ENCODE peak calls at places on chromosomes 5 and 9, in seven cellular contexts. F is transverse colon, X is IMR-90, B is Panc1, D is fibroblast of lung, E is BJ, Z is choroid plexus epithelial cell. H is an unnamed sample.

GRCh38 chr9:34252670-34253459 is 74.0 kb downstream of the UBAP1 start:
- DNase-seq in F (no peak), E (no peak), Z (peak; percentile 68), D (peak; percentile 60), X (peak; percentile 54), B (peak; percentile 46), H (no peak)

GRCh38 chr9:88593537-88594185 is 58.7 kb downstream of the NXNL2 start:
- DNase-seq in Z (peak; percentile 84), B (peak; percentile 2), E (no peak), D (peak; percentile 83), X (peak; percentile 74), F (peak; percentile 37), H (no peak)

GRCh38 chr9:98995971-98996504 is 52.3 kb downstream of the COL15A1 start:
- DNase-seq in D (no peak), Z (no peak), E (no peak), F (no peak), X (no peak), B (no peak), H (no peak)

GRCh38 chr5:135578685-135579341 is at the start of gene CXCL14:
- DNase-seq in X (peak; percentile 49), B (no peak), D (peak; percentile 61), F (peak; percentile 34), Z (peak; percentile 63), E (no peak), H (no peak)

GRCh38 chr5:91381774-91382492 is 1.2 kb downstream of the ARRDC3 start:
- DNase-seq in F (peak; percentile 80), Z (peak; percentile 94), E (peak; percentile 57), B (peak; percentile 66), X (peak; percentile 89), D (peak; percentile 94), H (peak; percentile 46)

GRCh38 chr5:31898246-31898645 is 259.3 kb downstream of the PDZD2 start:
- DNase-seq in F (no peak), E (no peak), X (no peak), B (no peak), D (no peak), Z (no peak), H (no peak)

GRCh38 chr5:168007286-168007685 is 284.2 kb upstream of the WWC1 start:
- DNase-seq in X (no peak), D (no peak), Z (no peak), F (no peak), E (no peak), B (no peak), H (no peak)

GRCh38 chr5:107806705-107807104 is 136.0 kb upstream of the EFNA5 start:
- DNase-seq in E (no peak), Z (peak; percentile 78), X (peak; percentile 80), D (peak; percentile 60), B (peak; percentile 66), F (no peak), H (no peak)

GRCh38 chr5:180605554-180606214 is 14.4 kb upstream of the SCGB3A1 start:
- DNase-seq in D (peak; percentile 60), X (peak; percentile 51), B (peak; percentile 46), Z (peak; percentile 79), F (peak; percentile 58), E (no peak), H (no peak)

GRCh38 chr5:44729536-44729935 is 79.2 kb upstream of the MRPS30 start:
- DNase-seq in X (no peak), E (no peak), F (no peak), D (no peak), B (no peak), Z (no peak), H (no peak)

DNA sequence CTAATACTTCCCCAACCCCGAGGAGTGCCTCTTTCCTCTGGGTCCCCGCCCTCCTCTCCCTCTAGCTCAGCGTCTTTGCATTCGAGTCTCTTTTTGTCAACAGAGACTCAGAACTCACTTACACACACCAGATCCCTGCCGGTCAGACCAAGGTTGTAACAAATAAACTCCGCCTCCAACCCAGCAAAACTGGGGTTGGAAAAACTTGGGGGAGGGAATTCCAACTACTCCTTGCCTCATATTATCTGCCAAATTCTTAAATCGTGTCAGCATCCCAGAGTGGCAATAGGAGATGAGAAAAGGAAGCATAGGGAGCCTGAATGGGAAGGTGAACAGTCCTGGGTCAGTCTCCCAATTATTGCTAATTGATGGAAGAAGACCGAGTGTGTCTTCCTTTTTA is at the start of gene HTR1A:
- DNase-seq in Z (no peak), E (no peak), F (no peak), D (no peak), X (no peak), B (no peak), H (no peak)
- H3K4me3 ChIP-seq in Z (no peak within 1 kb of the TSS), E (no peak within 1 kb of the TSS), F (no peak within 1 kb of the TSS), D (no peak within 1 kb of the TSS), X (no peak within 1 kb of the TSS), B (no peak within 1 kb of the TSS), H (no peak within 1 kb of the TSS)

GRCh38 chr9:70120834-70121510 is 77.3 kb downstream of the MAMDC2 start:
- DNase-seq in D (peak; percentile 88), F (peak; percentile 37), B (no peak), X (peak; percentile 97), E (peak; percentile 80), Z (peak; percentile 97), H (peak; percentile 85)
- TF ChIP-seq CTCF in D (peak; percentile 30), F (no peak), B (no peak), X (peak; percentile 47), E (peak; percentile 53), Z (peak; percentile 57), H (peak; percentile 58)

GRCh38 chr5:102722930-102723329 is 32.2 kb upstream of the PAM start:
- DNase-seq in X (peak; percentile 56), Z (peak; percentile 60), E (peak; percentile 70), B (no peak), F (no peak), D (no peak), H (no peak)
- H3K4me3 ChIP-seq in X (no peak overlapping the region), Z (no peak overlapping the region), E (no peak overlapping the region), B (no peak overlapping the region), F (no peak overlapping the region), D (no peak overlapping the region), H (no peak overlapping the region)

GRCh38 chr5:140544986-140545385 is 2.5 kb upstream of the EIF4EBP3 start:
- DNase-seq in F (no peak), Z (no peak), B (no peak), D (no peak), E (no peak), X (no peak), H (no peak)
- TF ChIP-seq CTCF in F (no peak), Z (no peak), B (no peak), D (no peak), E (no peak), X (no peak), H (no peak)

DNA sequence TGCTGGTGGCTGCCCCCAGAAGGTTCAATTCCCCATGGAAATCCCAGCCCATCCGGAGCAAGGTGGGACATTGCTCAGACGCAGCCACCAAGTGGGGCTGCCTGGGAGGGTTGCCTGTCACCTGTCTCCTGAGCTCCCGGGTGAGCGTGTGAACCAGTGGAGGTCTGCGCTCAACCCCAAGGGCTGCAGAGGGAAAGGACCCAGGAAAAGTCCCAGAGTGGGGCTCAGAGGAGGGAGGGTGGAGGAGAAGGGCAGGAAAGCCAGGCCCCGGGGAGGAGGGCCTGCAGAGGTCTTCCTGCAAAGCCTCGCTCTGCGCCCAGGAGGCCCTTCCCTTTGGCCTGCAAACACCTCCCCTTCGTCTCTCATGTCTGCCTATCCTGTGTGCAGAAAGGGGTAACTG is 119.5 kb upstream of the SARDH start:
- DNase-seq in B (no peak), Z (no peak), F (no peak), X (no peak), D (no peak), E (no peak), H (no peak)
- H3K4me3 ChIP-seq in B (no peak overlapping the region), Z (no peak overlapping the region), F (no peak overlapping the region), X (no peak overlapping the region), D (no peak overlapping the region), E (no peak overlapping the region), H (no peak overlapping the region)

GRCh38 chr9:4077499-4078102 is 222.3 kb downstream of the GLIS3 start:
- DNase-seq in D (peak; percentile 84), B (peak; percentile 1), F (peak; percentile 85), E (no peak), X (peak; percentile 70), Z (peak; percentile 89), H (no peak)
- TF ChIP-seq CTCF in D (peak; percentile 86), B (peak; percentile 68), F (peak; percentile 75), E (peak; percentile 70), X (peak; percentile 80), Z (peak; percentile 90), H (peak; percentile 67)

DNA sequence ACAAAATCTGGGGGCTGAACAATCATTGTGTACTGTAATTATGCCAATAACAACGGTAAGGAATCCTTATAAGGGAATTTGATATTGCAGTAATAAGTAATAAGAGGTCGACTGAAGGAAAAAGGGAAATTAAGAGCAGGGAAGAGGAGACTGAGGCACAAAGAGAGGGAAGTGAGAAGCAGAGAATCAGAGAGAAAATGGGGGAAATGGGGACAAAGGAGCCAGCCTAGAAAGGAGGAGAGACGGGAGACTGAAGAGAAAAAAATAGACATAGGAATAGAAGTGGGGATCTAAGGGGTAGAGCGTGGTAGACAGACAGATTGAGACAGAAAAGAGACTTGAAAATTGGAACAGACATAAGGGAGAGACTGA is 518 bp upstream of the ZNF300 start:
- DNase-seq in D (no peak), X (no peak), F (no peak), Z (no peak), E (no peak), B (no peak), H (no peak)
- H3K4me3 ChIP-seq in D (peak overlapping the region; percentile 71), X (peak overlapping the region; percentile 81), F (peak overlapping the region; percentile 52), Z (peak overlapping the region; percentile 75), E (peak overlapping the region; percentile 67), B (no peak overlapping the region), H (peak overlapping the region; percentile 79)

DNA sequence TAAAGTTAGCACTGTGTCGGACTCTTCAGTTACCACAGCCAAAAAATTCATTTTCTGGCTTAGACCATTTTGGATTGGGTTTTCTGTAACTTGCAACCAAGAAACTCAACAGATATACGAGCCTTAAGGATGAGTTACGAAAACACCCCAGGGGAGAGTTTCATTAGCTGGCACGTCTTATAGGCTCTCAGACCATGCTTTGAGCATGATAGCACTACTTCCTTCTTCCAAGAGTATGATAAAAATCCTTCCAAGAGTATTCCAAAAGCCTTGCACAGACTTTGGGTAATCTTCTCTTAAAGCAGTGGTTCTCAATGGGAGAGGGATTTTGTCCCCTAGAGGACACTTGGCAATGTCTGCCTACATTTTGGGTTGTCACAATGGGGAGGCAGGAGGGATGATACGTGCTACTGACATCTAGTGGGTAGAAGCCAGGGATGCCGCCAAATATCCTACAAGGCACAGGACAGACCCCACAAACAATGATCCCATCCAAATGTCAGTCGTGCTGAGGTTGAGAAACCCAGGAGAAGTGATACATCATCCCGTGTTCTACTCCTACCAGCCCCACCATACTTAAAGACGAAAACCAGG is 64.8 kb downstream of the SMIM23 start:
- DNase-seq in X (no peak), F (no peak), B (no peak), D (no peak), Z (no peak), E (no peak), H (no peak)
- TF ChIP-seq CTCF in X (peak; percentile 16), F (no peak), B (peak; percentile 67), D (no peak), Z (peak; percentile 64), E (no peak), H (no peak)

GRCh38 chr9:23698161-23698560 is 127.9 kb downstream of the ELAVL2 start:
- DNase-seq in B (no peak), X (no peak), D (no peak), F (no peak), Z (no peak), E (no peak), H (no peak)
- H3K4me3 ChIP-seq in B (no peak overlapping the region), X (no peak overlapping the region), D (no peak overlapping the region), F (no peak overlapping the region), Z (no peak overlapping the region), E (no peak overlapping the region), H (no peak overlapping the region)